ENCODE peak calls at places on chromosomes 11 and 22, in six cellular contexts. D, N, B, L, S and Y are unnamed samples.

GRCh38 chr11:2787816-2788750 is 88.3 kb upstream of the KCNQ1OT1 start:
- DNase-seq in D (no peak), N (no peak), B (no peak), L (no peak), S (no peak), Y (no peak)

GRCh38 chr11:68042219-68043028 is 3.6 kb downstream of the TCIRG1 start:
- DNase-seq in D (no peak), N (no peak), B (no peak), L (no peak), S (no peak), Y (peak; percentile 12)

GRCh38 chr11:2139118-2139490 is at the start of gene IGF2:
- DNase-seq in D (no peak), N (no peak), B (no peak), L (no peak), S (no peak), Y (no peak)

GRCh38 chr11:111574373-111575230 is 27.6 kb upstream of the SIK2 start:
- DNase-seq in D (no peak), N (no peak), B (no peak), L (no peak), S (no peak), Y (no peak)

GRCh38 chr11:16857186-16857585 is 118.7 kb downstream of the C11orf58 start:
- DNase-seq in D (no peak), N (no peak), B (no peak), L (no peak), S (no peak), Y (no peak)

GRCh38 chr22:24429411-24430365 is 2.3 kb downstream of the ADORA2A start:
- DNase-seq in D (peak; percentile 60), N (no peak), B (peak; percentile 71), L (no peak), S (peak; percentile 19), Y (no peak)

GRCh38 chr11:118051611-118052461 is 25.0 kb upstream of the TMPRSS4 start:
- DNase-seq in D (peak; percentile 75), N (no peak), B (no peak), L (no peak), S (no peak), Y (no peak)

GRCh38 chr11:926341-926916 is 759 bp downstream of the AP2A2 start:
- DNase-seq in D (peak; percentile 14), N (no peak), B (no peak), L (peak; percentile 44), S (no peak), Y (no peak)

GRCh38 chr11:83566948-83567347 is 280.8 kb upstream of the CCDC90B start:
- DNase-seq in D (no peak), N (no peak), B (no peak), L (no peak), S (no peak), Y (no peak)

GRCh38 chr11:38824573-38824972 is 2226.5 kb upstream of the RAG2 start:
- DNase-seq in D (no peak), N (no peak), B (no peak), L (no peak), S (no peak), Y (no peak)

GRCh38 chr11:12673601-12673923 is 659 bp upstream of the TEAD1 start:
- DNase-seq in D (no peak), N (no peak), B (no peak), L (no peak), S (no peak), Y (no peak)

GRCh38 chr22:19196841-19197612 is 18.5 kb upstream of the SLC25A1 start:
- DNase-seq in D (no peak), N (no peak), B (no peak), L (no peak), S (no peak), Y (no peak)

GRCh38 chr11:1881442-1882264 is 10.0 kb downstream of the PRR33 start:
- DNase-seq in D (no peak), N (no peak), B (peak; percentile 47), L (no peak), S (no peak), Y (peak; percentile 44)

GRCh38 chr11:6855971-6856542 is 6.8 kb upstream of the OR10A2 start:
- DNase-seq in D (no peak), N (no peak), B (no peak), L (no peak), S (no peak), Y (no peak)

GRCh38 chr22:47033648-47034000 is 271.2 kb downstream of the TBC1D22A start:
- DNase-seq in D (no peak), N (no peak), B (no peak), L (no peak), S (peak; percentile 34), Y (no peak)

GRCh38 chr11:61601512-61601911 is 20.6 kb upstream of the SYT7 start:
- DNase-seq in D (no peak), N (no peak), B (no peak), L (no peak), S (no peak), Y (no peak)

GRCh38 chr22:42915980-42916765 is 59.1 kb upstream of the ARFGAP3 start:
- DNase-seq in D (no peak), N (no peak), B (no peak), L (no peak), S (no peak), Y (no peak)

GRCh38 chr11:124415356-124415923 is 9.2 kb downstream of the OR8B4 start:
- DNase-seq in D (no peak), N (no peak), B (peak; percentile 21), L (no peak), S (no peak), Y (no peak)

GRCh38 chr11:82676483-82677094 is 57.1 kb downstream of the FAM181B start:
- DNase-seq in D (no peak), N (no peak), B (no peak), L (no peak), S (no peak), Y (no peak)

GRCh38 chr11:67405196-67405567 is 1.3 kb downstream of the TBC1D10C start:
- DNase-seq in D (no peak), N (no peak), B (no peak), L (no peak), S (no peak), Y (no peak)

GRCh38 chr11:11348303-11348702 is 4.7 kb downstream of the CSNK2A3 start:
- DNase-seq in D (no peak), N (no peak), B (no peak), L (no peak), S (no peak), Y (no peak)

GRCh38 chr11:11349870-11350325 is 3.2 kb downstream of the CSNK2A3 start:
- DNase-seq in D (no peak), N (no peak), B (no peak), L (no peak), S (no peak), Y (no peak)

GRCh38 chr11:11349051-11349450 is 4.0 kb downstream of the CSNK2A3 start:
- DNase-seq in D (no peak), N (no peak), B (no peak), L (no peak), S (no peak), Y (no peak)

GRCh38 chr11:11347583-11347982 is 5.5 kb downstream of the CSNK2A3 start:
- DNase-seq in D (no peak), N (no peak), B (no peak), L (no peak), S (no peak), Y (no peak)

DNA sequence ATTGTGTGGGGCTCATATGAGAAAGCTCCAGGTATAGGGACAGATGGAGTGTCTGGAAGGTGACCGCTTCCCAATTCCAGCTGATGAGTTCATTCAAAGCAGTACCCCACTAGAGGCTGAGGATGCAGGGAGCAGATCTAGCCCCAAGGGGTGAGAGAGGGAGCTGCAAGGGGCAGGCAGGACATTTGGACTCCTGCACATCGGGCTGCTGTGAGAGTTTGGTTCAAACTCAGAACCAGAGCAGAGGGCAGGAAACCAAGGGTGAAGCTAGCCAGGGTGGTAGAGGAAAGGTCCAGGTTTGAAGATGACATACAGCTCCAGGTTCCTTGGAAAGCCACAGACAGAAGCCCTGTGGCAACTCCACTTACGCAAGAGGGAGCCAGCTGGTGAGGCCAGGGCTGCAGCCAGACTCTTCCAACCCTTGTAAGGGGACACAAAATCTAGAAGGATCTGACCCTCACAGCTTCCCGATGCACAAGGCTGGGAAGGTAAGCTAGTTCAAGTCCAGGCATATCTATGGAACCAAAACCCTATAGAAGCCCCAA is 1.9 kb downstream of the CSNK2A3 start:
- DNase-seq in D (no peak), N (no peak), B (no peak), L (no peak), S (no peak), Y (no peak)
- TF ChIP-seq CTCF in D (no peak), N (no peak), B (no peak), L (no peak), S (no peak), Y (no peak)

GRCh38 chr11:71068963-71069362 is 183.4 kb downstream of the SHANK2 start:
- DNase-seq in D (no peak), N (no peak), B (no peak), L (no peak), S (no peak), Y (no peak)
- TF ChIP-seq CTCF in D (no peak), N (no peak), B (no peak), L (no peak), S (no peak), Y (no peak)

GRCh38 chr22:38826801-38827200 is 17.0 kb downstream of the NPTXR start:
- DNase-seq in D (no peak), N (no peak), B (no peak), L (no peak), S (peak; percentile 19), Y (no peak)

GRCh38 chr22:38823637-38824036 is 20.2 kb downstream of the NPTXR start:
- DNase-seq in D (no peak), N (no peak), B (no peak), L (no peak), S (no peak), Y (no peak)

GRCh38 chr22:38823076-38823475 is 20.8 kb downstream of the NPTXR start:
- DNase-seq in D (no peak), N (no peak), B (no peak), L (no peak), S (no peak), Y (no peak)

GRCh38 chr22:38826386-38826785 is 17.4 kb downstream of the NPTXR start:
- DNase-seq in D (no peak), N (no peak), B (no peak), L (no peak), S (peak; percentile 41), Y (no peak)

GRCh38 chr22:38824587-38824986 is 19.2 kb downstream of the NPTXR start:
- DNase-seq in D (peak; percentile 16), N (no peak), B (peak; percentile 78), L (no peak), S (peak; percentile 60), Y (no peak)
- TF ChIP-seq CTCF in D (no peak), N (peak; percentile 11), B (no peak), L (peak; percentile 3), S (peak; percentile 28), Y (no peak)

GRCh38 chr22:31496007-31496734 is at the start of gene SFI1:
- DNase-seq in D (peak; percentile 97), N (peak; percentile 55), B (peak; percentile 92), L (peak; percentile 95), S (peak; percentile 95), Y (peak; percentile 96)
- TF ChIP-seq CTCF in D (peak; percentile 37), N (peak; percentile 31), B (peak; percentile 31), L (peak; percentile 42), S (peak; percentile 51), Y (no peak)

DNA sequence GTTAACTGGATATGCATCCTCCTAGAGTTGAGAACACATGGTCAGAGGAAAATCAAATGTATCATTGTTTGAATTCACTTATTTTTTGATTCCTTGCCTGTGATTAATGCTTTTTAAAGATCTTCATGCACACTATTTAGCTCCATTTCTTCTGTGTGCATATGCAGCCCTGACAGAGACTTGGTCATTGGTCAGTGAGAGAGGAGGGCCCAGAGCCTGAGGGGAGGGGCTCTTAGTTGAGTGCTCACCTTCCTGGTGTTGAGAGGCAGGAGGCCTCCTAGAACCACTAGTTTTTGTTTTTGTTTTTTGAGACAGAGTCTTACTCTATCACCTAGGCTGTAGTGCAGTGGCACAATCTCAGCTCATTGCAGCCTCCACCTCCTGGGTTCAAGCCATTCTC is 48.9 kb downstream of the TNRC6B start:
- DNase-seq in D (no peak), N (no peak), B (no peak), L (no peak), S (no peak), Y (no peak)
- TF ChIP-seq CTCF in D (no peak), N (no peak), B (no peak), L (no peak), S (no peak), Y (no peak)